ENCODE peak calls at places on chromosomes 5 and 9, in six cellular contexts. One of them, this sample, is unnamed.

GRCh38 chr9:107426126-107426525 is 63.4 kb downstream of the KLF4 start:
- DNase-seq in GM10248: no peak
- DNase-seq in Right ventricle myocardium superior: no peak
- DNase-seq in NCI-H524 treated with DMSO at 0.1 percent for 48 hours: no peak
- DNase-seq in NCI-H460: no peak
- DNase-seq in cerebellar nuclear complex: no peak
- DNase-seq in this sample: no peak

GRCh38 chr5:178331491-178331981 is 98.9 kb upstream of the PHYKPL start:
- DNase-seq in GM10248: no peak
- DNase-seq in Right ventricle myocardium superior: peak; percentile 81
- DNase-seq in NCI-H524 treated with DMSO at 0.1 percent for 48 hours: no peak
- DNase-seq in NCI-H460: peak; percentile 16
- DNase-seq in cerebellar nuclear complex: no peak
- DNase-seq in this sample: no peak

GRCh38 chr9:25814023-25814422 is 135.8 kb upstream of the TUSC1 start:
- DNase-seq in GM10248: no peak
- DNase-seq in Right ventricle myocardium superior: no peak
- DNase-seq in NCI-H524 treated with DMSO at 0.1 percent for 48 hours: no peak
- DNase-seq in NCI-H460: no peak
- DNase-seq in cerebellar nuclear complex: no peak
- DNase-seq in this sample: no peak

GRCh38 chr9:130197888-130198287 is 25.7 kb downstream of the NCS1 start:
- DNase-seq in GM10248: no peak
- DNase-seq in Right ventricle myocardium superior: no peak
- DNase-seq in NCI-H524 treated with DMSO at 0.1 percent for 48 hours: no peak
- DNase-seq in NCI-H460: no peak
- DNase-seq in cerebellar nuclear complex: no peak
- DNase-seq in this sample: no peak

GRCh38 chr5:136308396-136308795 is 56.9 kb downstream of the TRPC7 start:
- DNase-seq in GM10248: no peak
- DNase-seq in Right ventricle myocardium superior: no peak
- DNase-seq in NCI-H524 treated with DMSO at 0.1 percent for 48 hours: no peak
- DNase-seq in NCI-H460: no peak
- DNase-seq in cerebellar nuclear complex: no peak
- DNase-seq in this sample: no peak

GRCh38 chr5:139651863-139652787 is 4.0 kb downstream of the CXXC5 start:
- DNase-seq in GM10248: peak; percentile 93
- DNase-seq in Right ventricle myocardium superior: peak; percentile 88
- DNase-seq in NCI-H524 treated with DMSO at 0.1 percent for 48 hours: no peak
- DNase-seq in NCI-H460: peak; percentile 76
- DNase-seq in cerebellar nuclear complex: no peak
- DNase-seq in this sample: peak; percentile 59

GRCh38 chr9:69429281-69429680 is 104.3 kb downstream of the ENTREP1 start:
- DNase-seq in GM10248: no peak
- DNase-seq in Right ventricle myocardium superior: no peak
- DNase-seq in NCI-H524 treated with DMSO at 0.1 percent for 48 hours: no peak
- DNase-seq in NCI-H460: no peak
- DNase-seq in cerebellar nuclear complex: no peak
- DNase-seq in this sample: no peak

GRCh38 chr9:134024393-134024792 is 888 bp upstream of the BRD3OS start:
- DNase-seq in GM10248: no peak
- DNase-seq in Right ventricle myocardium superior: no peak
- DNase-seq in NCI-H524 treated with DMSO at 0.1 percent for 48 hours: no peak
- DNase-seq in NCI-H460: no peak
- DNase-seq in cerebellar nuclear complex: no peak
- DNase-seq in this sample: no peak

GRCh38 chr5:158023266-158023665 is 164.3 kb upstream of the CLINT1 start:
- DNase-seq in GM10248: no peak
- DNase-seq in Right ventricle myocardium superior: no peak
- DNase-seq in NCI-H524 treated with DMSO at 0.1 percent for 48 hours: no peak
- DNase-seq in NCI-H460: no peak
- DNase-seq in cerebellar nuclear complex: no peak
- DNase-seq in this sample: no peak

GRCh38 chr5:148665431-148665830 is 11.1 kb upstream of the HTR4 start:
- DNase-seq in GM10248: no peak
- DNase-seq in Right ventricle myocardium superior: no peak
- DNase-seq in NCI-H524 treated with DMSO at 0.1 percent for 48 hours: no peak
- DNase-seq in NCI-H460: no peak
- DNase-seq in cerebellar nuclear complex: no peak
- DNase-seq in this sample: no peak

GRCh38 chr5:127506616-127507015 is 10.8 kb upstream of the PRRC1 start:
- DNase-seq in GM10248: no peak
- DNase-seq in Right ventricle myocardium superior: no peak
- DNase-seq in NCI-H524 treated with DMSO at 0.1 percent for 48 hours: no peak
- DNase-seq in NCI-H460: no peak
- DNase-seq in cerebellar nuclear complex: no peak
- DNase-seq in this sample: no peak

GRCh38 chr9:109118802-109119438 is 827 bp downstream of the TMEM245 start:
- DNase-seq in GM10248: no peak
- DNase-seq in Right ventricle myocardium superior: no peak
- DNase-seq in NCI-H524 treated with DMSO at 0.1 percent for 48 hours: no peak
- DNase-seq in NCI-H460: no peak
- DNase-seq in cerebellar nuclear complex: no peak
- DNase-seq in this sample: no peak

GRCh38 chr5:172175263-172175719 is 12.7 kb downstream of the STK10 start:
- DNase-seq in GM10248: peak; percentile 80
- DNase-seq in Right ventricle myocardium superior: peak; percentile 83
- DNase-seq in NCI-H524 treated with DMSO at 0.1 percent for 48 hours: no peak
- DNase-seq in NCI-H460: no peak
- DNase-seq in cerebellar nuclear complex: no peak
- DNase-seq in this sample: no peak

GRCh38 chr5:123795688-123796087 is 283.7 kb downstream of the CSNK1G3 start:
- DNase-seq in GM10248: no peak
- DNase-seq in Right ventricle myocardium superior: no peak
- DNase-seq in NCI-H524 treated with DMSO at 0.1 percent for 48 hours: no peak
- DNase-seq in NCI-H460: no peak
- DNase-seq in cerebellar nuclear complex: no peak
- DNase-seq in this sample: no peak

GRCh38 chr5:16666861-16667481 is 50.2 kb upstream of the RETREG1 start:
- DNase-seq in GM10248: no peak
- DNase-seq in Right ventricle myocardium superior: peak; percentile 73
- DNase-seq in NCI-H524 treated with DMSO at 0.1 percent for 48 hours: no peak
- DNase-seq in NCI-H460: no peak
- DNase-seq in cerebellar nuclear complex: no peak
- DNase-seq in this sample: peak; percentile 8

GRCh38 chr5:42337143-42337542 is 86.1 kb upstream of the GHR start:
- DNase-seq in GM10248: no peak
- DNase-seq in Right ventricle myocardium superior: no peak
- DNase-seq in NCI-H524 treated with DMSO at 0.1 percent for 48 hours: no peak
- DNase-seq in NCI-H460: no peak
- DNase-seq in cerebellar nuclear complex: no peak
- DNase-seq in this sample: no peak

GRCh38 chr5:74401566-74402320 is 238.8 kb downstream of the ENC1 start:
- DNase-seq in GM10248: no peak
- DNase-seq in Right ventricle myocardium superior: no peak
- DNase-seq in NCI-H524 treated with DMSO at 0.1 percent for 48 hours: no peak
- DNase-seq in NCI-H460: no peak
- DNase-seq in cerebellar nuclear complex: no peak
- DNase-seq in this sample: no peak

GRCh38 chr9:110655723-110656641 is 12.6 kb upstream of the MUSK start:
- DNase-seq in GM10248: no peak
- DNase-seq in Right ventricle myocardium superior: peak; percentile 43
- DNase-seq in NCI-H524 treated with DMSO at 0.1 percent for 48 hours: no peak
- DNase-seq in NCI-H460: no peak
- DNase-seq in cerebellar nuclear complex: no peak
- DNase-seq in this sample: no peak

GRCh38 chr5:135343417-135343816 is 55.6 kb downstream of the MACROH2A1 start:
- DNase-seq in GM10248: no peak
- DNase-seq in Right ventricle myocardium superior: no peak
- DNase-seq in NCI-H524 treated with DMSO at 0.1 percent for 48 hours: no peak
- DNase-seq in NCI-H460: no peak
- DNase-seq in cerebellar nuclear complex: no peak
- DNase-seq in this sample: no peak

GRCh38 chr9:130913599-130914416 is 17.2 kb upstream of the QRFP start:
- DNase-seq in GM10248: no peak
- DNase-seq in Right ventricle myocardium superior: no peak
- DNase-seq in NCI-H524 treated with DMSO at 0.1 percent for 48 hours: no peak
- DNase-seq in NCI-H460: no peak
- DNase-seq in cerebellar nuclear complex: no peak
- DNase-seq in this sample: no peak

GRCh38 chr5:96721351-96721970 is 59.3 kb downstream of the CAST start:
- DNase-seq in GM10248: no peak
- DNase-seq in Right ventricle myocardium superior: peak; percentile 48
- DNase-seq in NCI-H524 treated with DMSO at 0.1 percent for 48 hours: peak; percentile 98
- DNase-seq in NCI-H460: no peak
- DNase-seq in cerebellar nuclear complex: no peak
- DNase-seq in this sample: no peak

GRCh38 chr5:36442796-36443195 is 141.1 kb upstream of the RANBP3L start:
- DNase-seq in GM10248: no peak
- DNase-seq in Right ventricle myocardium superior: no peak
- DNase-seq in NCI-H524 treated with DMSO at 0.1 percent for 48 hours: no peak
- DNase-seq in NCI-H460: no peak
- DNase-seq in cerebellar nuclear complex: no peak
- DNase-seq in this sample: no peak

GRCh38 chr9:88322906-88323566 is 65.2 kb upstream of the SPIN1 start:
- DNase-seq in GM10248: no peak
- DNase-seq in Right ventricle myocardium superior: no peak
- DNase-seq in NCI-H524 treated with DMSO at 0.1 percent for 48 hours: no peak
- DNase-seq in NCI-H460: no peak
- DNase-seq in cerebellar nuclear complex: no peak
- DNase-seq in this sample: no peak

GRCh38 chr9:37324691-37325490 is 97.6 kb upstream of the GRHPR start:
- DNase-seq in GM10248: no peak
- DNase-seq in Right ventricle myocardium superior: no peak
- DNase-seq in NCI-H524 treated with DMSO at 0.1 percent for 48 hours: peak; percentile 79
- DNase-seq in NCI-H460: no peak
- DNase-seq in cerebellar nuclear complex: no peak
- DNase-seq in this sample: no peak

GRCh38 chr9:87713278-87713989 is 12.5 kb upstream of the CTSL start:
- DNase-seq in GM10248: no peak
- DNase-seq in Right ventricle myocardium superior: peak; percentile 88
- DNase-seq in NCI-H524 treated with DMSO at 0.1 percent for 48 hours: no peak
- DNase-seq in NCI-H460: peak; percentile 100
- DNase-seq in cerebellar nuclear complex: no peak
- DNase-seq in this sample: peak; percentile 98

GRCh38 chr9:92508018-92508417 is 25.7 kb upstream of the ASPN start:
- DNase-seq in GM10248: no peak
- DNase-seq in Right ventricle myocardium superior: peak; percentile 53
- DNase-seq in NCI-H524 treated with DMSO at 0.1 percent for 48 hours: no peak
- DNase-seq in NCI-H460: no peak
- DNase-seq in cerebellar nuclear complex: no peak
- DNase-seq in this sample: no peak

GRCh38 chr9:101119206-101119819 is 90.8 kb downstream of the PLPPR1 start:
- DNase-seq in GM10248: peak; percentile 37
- DNase-seq in Right ventricle myocardium superior: peak; percentile 45
- DNase-seq in NCI-H524 treated with DMSO at 0.1 percent for 48 hours: peak; percentile 87
- DNase-seq in NCI-H460: peak; percentile 53
- DNase-seq in cerebellar nuclear complex: no peak
- DNase-seq in this sample: peak; percentile 25